ENCODE peak calls at places on chromosomes 16 and 17, in four cellular contexts. A, M, Y and V are unnamed samples.
A peak's percentile ranks its signal among the peaks of the same experiment; 100 is the strongest.

GRCh38 chr16:47016700-47017133 is 43.2 kb upstream of the DNAJA2 start:
- DNase-seq in A (no peak), M (no peak), Y (no peak), V (no peak)

GRCh38 chr16:80027007-80027965 is 426.7 kb upstream of the MAF start:
- DNase-seq in A (peak; percentile 63), M (no peak), Y (no peak), V (peak; percentile 68)

GRCh38 chr16:19348578-19349315 is 63.2 kb downstream of the CLEC19A start:
- DNase-seq in A (no peak), M (no peak), Y (no peak), V (no peak)

GRCh38 chr17:61323696-61324539 is 75.7 kb upstream of the TBX2 start:
- DNase-seq in A (no peak), M (no peak), Y (no peak), V (no peak)

GRCh38 chr17:72529386-72529785 is 408.6 kb downstream of the SOX9 start:
- DNase-seq in A (no peak), M (no peak), Y (no peak), V (no peak)

GRCh38 chr17:39096435-39097158 is 54.8 kb downstream of the PLXDC1 start:
- DNase-seq in A (no peak), M (peak; percentile 67), Y (no peak), V (no peak)

GRCh38 chr16:63037761-63038562 is 1001.7 kb upstream of the CDH8 start:
- DNase-seq in A (no peak), M (no peak), Y (no peak), V (no peak)

GRCh38 chr16:56950881-56951771 is 10.6 kb upstream of the CETP start:
- DNase-seq in A (peak; percentile 75), M (peak; percentile 39), Y (peak; percentile 91), V (no peak)

GRCh38 chr16:7443108-7443507 is 110.5 kb downstream of the RBFOX1 start:
- DNase-seq in A (no peak), M (no peak), Y (no peak), V (no peak)

GRCh38 chr17:68443974-68444464 is 13.3 kb downstream of the WIPI1 start:
- DNase-seq in A (no peak), M (no peak), Y (no peak), V (no peak)

GRCh38 chr17:57379237-57380054 is 123.1 kb downstream of the MSI2 start:
- DNase-seq in A (no peak), M (peak; percentile 36), Y (no peak), V (no peak)

GRCh38 chr17:73359255-73359816 is 47.5 kb upstream of the CDC42EP4 start:
- DNase-seq in A (no peak), M (no peak), Y (no peak), V (no peak)

GRCh38 chr17:74012465-74012864 is 191.0 kb upstream of the RPL38 start:
- DNase-seq in A (no peak), M (no peak), Y (no peak), V (no peak)

GRCh38 chr16:81843243-81843582 is 64.1 kb downstream of the PLCG2 start:
- DNase-seq in A (no peak), M (no peak), Y (no peak), V (no peak)

GRCh38 chr17:70136131-70136530 is 33.2 kb upstream of the KCNJ2 start:
- DNase-seq in A (no peak), M (no peak), Y (no peak), V (no peak)

GRCh38 chr16:53257001-53257400 is 177.3 kb upstream of the RBL2 start:
- DNase-seq in A (no peak), M (no peak), Y (no peak), V (no peak)

GRCh38 chr16:46885960-46886763 is 2.0 kb downstream of the GPT2 start:
- DNase-seq in A (peak; percentile 40), M (peak; percentile 28), Y (no peak), V (no peak)

GRCh38 chr17:31007695-31008373 is 37.0 kb downstream of the RNF135 start:
- DNase-seq in A (no peak), M (no peak), Y (no peak), V (no peak)

GRCh38 chr16:12729448-12729847 is 74.2 kb downstream of the CPPED1 start:
- DNase-seq in A (no peak), M (no peak), Y (no peak), V (no peak)

GRCh38 chr17:80997471-80998387 is 6.1 kb downstream of the CHMP6 start:
- DNase-seq in A (no peak), M (no peak), Y (no peak), V (no peak)

GRCh38 chr17:18184143-18185007 is 747 bp downstream of the ALKBH5 start:
- DNase-seq in A (peak; percentile 81), M (peak; percentile 39), Y (peak; percentile 82), V (peak; percentile 33)

GRCh38 chr17:81831957-81832607 is 1.0 kb downstream of the MCRIP1 start:
- DNase-seq in A (peak; percentile 78), M (no peak), Y (peak; percentile 83), V (no peak)

GRCh38 chr16:52912565-52913173 is 140.0 kb downstream of the CHD9NB start:
- DNase-seq in A (peak; percentile 66), M (no peak), Y (peak; percentile 85), V (peak; percentile 64)

GRCh38 chr17:1713160-1713877 is 3.1 kb upstream of the TLCD2 start:
- DNase-seq in A (no peak), M (no peak), Y (no peak), V (no peak)

GRCh38 chr17:40598928-40599627 is 33.8 kb upstream of the CCR7 start:
- DNase-seq in A (no peak), M (no peak), Y (peak; percentile 55), V (peak; percentile 45)

GRCh38 chr16:11497851-11498289 is 88.8 kb downstream of the LITAF start:
- DNase-seq in A (no peak), M (peak; percentile 71), Y (no peak), V (no peak)

GRCh38 chr17:48067245-48067644 is 19.1 kb downstream of the NFE2L1 start:
- DNase-seq in A (no peak), M (no peak), Y (no peak), V (no peak)

GRCh38 chr16:1812732-1813163 is 13.9 kb downstream of the HAGH start:
- DNase-seq in A (peak; percentile 92), M (peak; percentile 73), Y (peak; percentile 67), V (peak; percentile 73)

GRCh38 chr16:56107944-56108583 is 83.2 kb upstream of the GNAO1 start:
- DNase-seq in A (no peak), M (no peak), Y (no peak), V (no peak)

GRCh38 chr16:68070811-68071546 is 14.2 kb upstream of the NFATC3 start:
- DNase-seq in A (no peak), M (no peak), Y (no peak), V (no peak)

GRCh38 chr17:64128787-64129514 is 993 bp downstream of the ERN1 start:
- DNase-seq in A (no peak), M (no peak), Y (no peak), V (peak; percentile 58)

GRCh38 chr16:53666816-53667415 is 36.7 kb downstream of the RPGRIP1L start:
- DNase-seq in A (no peak), M (no peak), Y (no peak), V (no peak)

GRCh38 chr17:38970128-38970527 is 2.9 kb upstream of the FBXO47 start:
- DNase-seq in A (no peak), M (no peak), Y (no peak), V (no peak)

GRCh38 chr17:27381007-27381501 is 75.2 kb upstream of the KSR1 start:
- DNase-seq in A (peak; percentile 85), M (peak; percentile 31), Y (peak; percentile 95), V (peak; percentile 21)

GRCh38 chr16:73058616-73059409 is 10.9 kb upstream of the ZFHX3 start:
- DNase-seq in A (peak; percentile 80), M (peak; percentile 38), Y (peak; percentile 74), V (no peak)

GRCh38 chr16:8919089-8919933 is 37.2 kb downstream of the LITAFD start:
- DNase-seq in A (no peak), M (no peak), Y (no peak), V (no peak)

GRCh38 chr16:8923199-8923598 is 40.5 kb downstream of the USP7 start:
- DNase-seq in A (no peak), M (no peak), Y (no peak), V (no peak)

GRCh38 chr16:8921626-8921984 is 39.5 kb downstream of the LITAFD start:
- DNase-seq in A (no peak), M (no peak), Y (no peak), V (no peak)

GRCh38 chr16:8919934-8920465 is 37.8 kb downstream of the LITAFD start:
- DNase-seq in A (no peak), M (no peak), Y (no peak), V (no peak)

GRCh38 chr16:8920676-8921625 is 38.8 kb downstream of the LITAFD start:
- DNase-seq in A (no peak), M (no peak), Y (no peak), V (no peak)
- H3K36me3 ChIP-seq in A (peaks cover 78% of the 10 kb centered on the region), M (no peaks in the 10 kb centered on the region), Y (peaks cover 21% of the 10 kb centered on the region), V (peaks cover 7% of the 10 kb centered on the region)

GRCh38 chr17:78337244-78338109 is 22.4 kb downstream of the SOCS3 start:
- DNase-seq in A (no peak), M (no peak), Y (peak; percentile 56), V (no peak)
- H3K27me3 ChIP-seq in A (no peaks in the 10 kb centered on the region), M (no peaks in the 10 kb centered on the region), Y (peaks cover 3% of the 10 kb centered on the region), V (no peaks in the 10 kb centered on the region)

GRCh38 chr16:74949309-74949708 is 35.6 kb downstream of the WDR59 start:
- DNase-seq in A (no peak), M (no peak), Y (no peak), V (no peak)
- H3K36me3 ChIP-seq in A (peaks cover 55% of the 10 kb centered on the region), M (no peaks in the 10 kb centered on the region), Y (peaks cover 7% of the 10 kb centered on the region), V (no peaks in the 10 kb centered on the region)

GRCh38 chr16:71258371-71258770 is 27.8 kb upstream of the HYDIN start:
- DNase-seq in A (no peak), M (no peak), Y (no peak), V (no peak)
- H3K27me3 ChIP-seq in A (no peaks in the 10 kb centered on the region), M (no peaks in the 10 kb centered on the region), Y (no peaks in the 10 kb centered on the region), V (no peaks in the 10 kb centered on the region)

DNA sequence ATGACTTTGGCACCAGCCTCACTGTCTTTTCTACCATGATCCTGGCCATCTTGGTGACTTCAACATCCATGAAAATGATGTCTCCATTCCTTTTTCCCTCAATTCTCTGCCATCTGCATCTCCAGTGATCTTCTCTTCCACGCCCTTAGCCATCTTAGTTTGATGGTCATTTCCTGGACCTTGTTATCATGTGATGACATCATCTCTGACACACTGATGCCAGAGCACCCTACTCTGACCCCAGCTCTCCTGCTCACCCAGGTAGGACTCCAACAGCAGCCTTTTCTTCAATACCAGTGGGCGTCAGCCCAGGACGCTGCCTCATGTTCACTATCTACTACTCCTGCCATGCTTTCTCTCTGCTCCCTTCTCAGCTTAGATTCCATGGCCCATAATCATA is 83.2 kb downstream of the ZZEF1 start:
- DNase-seq in A (no peak), M (no peak), Y (no peak), V (no peak)
- H3K36me3 ChIP-seq in A (peaks cover 99% of the 10 kb centered on the region), M (no peaks in the 10 kb centered on the region), Y (peaks cover 28% of the 10 kb centered on the region), V (peaks cover 19% of the 10 kb centered on the region)